ENCODE peak calls at places on chromosomes 12 and 14, in four cellular contexts. H is HCT116, A is GM23338, V is left lung. G is an unnamed sample.

GRCh38 chr12:129911437-129912049 is 7.7 kb upstream of the TMEM132D start:
- DNase-seq in H (no peak), A (peak; percentile 69), V (no peak), G (peak; percentile 48)

GRCh38 chr14:104384776-104385071 is 194.8 kb upstream of the C14orf180 start:
- DNase-seq in H (no peak), A (no peak), V (no peak), G (no peak)

GRCh38 chr14:54136894-54137665 is 180.5 kb upstream of the BMP4 start:
- DNase-seq in H (no peak), A (no peak), V (no peak), G (no peak)

GRCh38 chr14:22221508-22221907 is 367.5 kb downstream of the DAD1 start:
- DNase-seq in H (peak; percentile 12), A (peak; percentile 61), V (no peak), G (peak; percentile 41)

GRCh38 chr12:110244829-110245228 is 36.2 kb upstream of the ATP2A2 start:
- DNase-seq in H (no peak), A (peak; percentile 87), V (no peak), G (no peak)

GRCh38 chr12:13950502-13950901 is 30.9 kb downstream of the GRIN2B start:
- DNase-seq in H (peak; percentile 7), A (peak; percentile 67), V (no peak), G (no peak)

GRCh38 chr14:76752744-76753143 is 8.5 kb upstream of the VASH1 start:
- DNase-seq in H (no peak), A (no peak), V (no peak), G (no peak)

GRCh38 chr14:36070056-36071043 is 106.2 kb downstream of the PTCSC3 start:
- DNase-seq in H (peak; percentile 55), A (peak; percentile 86), V (peak; percentile 66), G (peak; percentile 57)

GRCh38 chr14:66495214-66496098 is 9.3 kb downstream of the CCDC196 start:
- DNase-seq in H (peak; percentile 39), A (peak; percentile 69), V (no peak), G (peak; percentile 46)

GRCh38 chr14:72906879-72907278 is 13.0 kb upstream of the DPF3 start:
- DNase-seq in H (no peak), A (no peak), V (no peak), G (no peak)

GRCh38 chr12:92134638-92135274 is 10.9 kb downstream of the BTG1 start:
- DNase-seq in H (no peak), A (no peak), V (no peak), G (peak; percentile 65)

GRCh38 chr14:87133073-87133815 is 859.7 kb downstream of the GALC start:
- DNase-seq in H (no peak), A (no peak), V (no peak), G (peak; percentile 88)

GRCh38 chr14:105249175-105250007 is 1.1 kb downstream of the BTBD6 start:
- DNase-seq in H (no peak), A (peak; percentile 52), V (peak; percentile 43), G (no peak)

GRCh38 chr14:100554082-100554677 is 33.0 kb downstream of the BEGAIN start:
- DNase-seq in H (no peak), A (no peak), V (no peak), G (peak; percentile 65)

GRCh38 chr14:39440975-39441374 is 8.7 kb upstream of the FBXO33 start:
- DNase-seq in H (no peak), A (no peak), V (no peak), G (no peak)

GRCh38 chr12:8629486-8630033 is 16.9 kb upstream of the AICDA start:
- DNase-seq in H (no peak), A (no peak), V (no peak), G (no peak)

GRCh38 chr14:31388687-31389413 is 31.5 kb downstream of the HEATR5A start:
- DNase-seq in H (no peak), A (no peak), V (no peak), G (no peak)

GRCh38 chr14:38171197-38171596 is 36.5 kb upstream of the SSTR1 start:
- DNase-seq in H (no peak), A (no peak), V (peak; percentile 37), G (peak; percentile 6)

GRCh38 chr14:74501135-74501614 is 7.6 kb downstream of the ISCA2 start:
- DNase-seq in H (no peak), A (peak; percentile 93), V (peak; percentile 67), G (no peak)

GRCh38 chr14:94062344-94062904 is 18.6 kb downstream of the DDX24 start:
- DNase-seq in H (no peak), A (no peak), V (no peak), G (peak; percentile 80)

DNA sequence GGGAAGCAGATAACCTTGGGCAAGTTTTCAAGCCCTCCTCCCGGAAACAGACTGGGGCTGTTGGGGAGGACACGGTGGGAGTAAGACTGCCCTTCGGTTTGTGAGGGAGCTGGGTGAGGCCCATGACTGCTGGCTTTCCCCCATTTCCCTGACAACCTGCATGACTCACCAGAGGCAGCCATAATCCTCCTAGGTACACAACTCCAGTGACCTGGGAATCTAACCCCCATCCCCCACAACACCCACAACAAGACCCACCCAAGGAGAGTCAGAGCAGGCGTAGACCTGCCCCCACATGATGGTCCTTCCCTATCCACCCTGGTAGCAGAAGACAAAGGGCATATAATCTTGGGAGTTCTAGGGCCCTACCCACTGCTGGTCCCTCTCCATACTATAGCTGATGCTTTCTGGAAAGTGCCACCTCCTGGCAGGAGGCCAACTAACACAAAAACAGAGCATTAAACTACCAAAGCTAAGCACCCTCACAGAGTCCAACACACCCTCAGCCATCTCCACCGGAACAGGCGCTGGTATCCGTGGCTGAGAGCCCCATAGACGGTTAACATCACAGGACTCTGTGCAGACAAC is 14.8 kb downstream of the DDX24 start:
- DNase-seq in H (no peak), A (peak; percentile 27), V (no peak), G (peak; percentile 20)
- H3K27ac ChIP-seq in H (no peak overlapping the region), A (no peak overlapping the region), V (no peak overlapping the region), G (peak overlapping the region; percentile 87)

GRCh38 chr12:56188786-56189335 is 422 bp downstream of the SMARCC2 start:
- DNase-seq in H (no peak), A (peak; percentile 79), V (no peak), G (no peak)

GRCh38 chr12:56192582-56192981 is 3.3 kb upstream of the SMARCC2 start:
- DNase-seq in H (no peak), A (no peak), V (no peak), G (no peak)

GRCh38 chr12:56189918-56190694 is 823 bp upstream of the SMARCC2 start:
- DNase-seq in H (peak; percentile 90), A (peak; percentile 92), V (peak; percentile 80), G (peak; percentile 71)

GRCh38 chr12:56189336-56189917 is at the start of gene SMARCC2:
- DNase-seq in H (peak; percentile 75), A (peak; percentile 93), V (peak; percentile 89), G (peak; percentile 91)

DNA sequence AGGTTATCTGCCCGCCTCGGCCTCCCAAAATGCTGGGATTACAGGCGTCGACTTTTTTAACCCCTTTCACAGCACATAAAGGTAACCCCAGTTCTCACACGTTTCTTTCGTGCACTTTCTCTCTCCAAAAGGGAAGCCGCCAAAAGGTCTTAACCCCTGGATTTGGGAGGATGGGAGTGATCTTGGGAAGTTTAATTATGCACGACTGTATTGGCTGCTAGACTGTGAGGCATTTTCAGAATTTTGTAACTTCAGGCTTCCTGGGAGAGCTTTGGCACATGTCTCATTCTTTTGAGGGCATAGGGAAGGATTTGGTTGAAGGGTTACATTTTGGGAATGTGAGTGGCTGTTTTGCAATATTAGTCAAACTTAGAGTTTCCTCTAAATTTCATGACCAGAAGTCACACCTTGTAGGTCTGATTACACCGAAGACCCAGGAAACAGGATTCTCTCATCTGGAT is 1.4 kb upstream of the SMARCC2 start:
- DNase-seq in H (no peak), A (peak; percentile 48), V (no peak), G (no peak)
- H3K27ac ChIP-seq in H (peak overlapping the region; percentile 84), A (peak overlapping the region; percentile 33), V (peak overlapping the region; percentile 88), G (peak overlapping the region; percentile 96)

GRCh38 chr12:63904653-63905052 is 60.2 kb downstream of the SRGAP1 start:
- DNase-seq in H (no peak), A (no peak), V (no peak), G (no peak)

GRCh38 chr12:63907561-63907960 is 63.1 kb downstream of the SRGAP1 start:
- DNase-seq in H (no peak), A (no peak), V (no peak), G (no peak)

GRCh38 chr12:63906876-63907275 is 62.4 kb downstream of the SRGAP1 start:
- DNase-seq in H (no peak), A (no peak), V (no peak), G (no peak)

GRCh38 chr12:63909746-63910145 is 65.2 kb downstream of the SRGAP1 start:
- DNase-seq in H (no peak), A (no peak), V (no peak), G (no peak)

DNA sequence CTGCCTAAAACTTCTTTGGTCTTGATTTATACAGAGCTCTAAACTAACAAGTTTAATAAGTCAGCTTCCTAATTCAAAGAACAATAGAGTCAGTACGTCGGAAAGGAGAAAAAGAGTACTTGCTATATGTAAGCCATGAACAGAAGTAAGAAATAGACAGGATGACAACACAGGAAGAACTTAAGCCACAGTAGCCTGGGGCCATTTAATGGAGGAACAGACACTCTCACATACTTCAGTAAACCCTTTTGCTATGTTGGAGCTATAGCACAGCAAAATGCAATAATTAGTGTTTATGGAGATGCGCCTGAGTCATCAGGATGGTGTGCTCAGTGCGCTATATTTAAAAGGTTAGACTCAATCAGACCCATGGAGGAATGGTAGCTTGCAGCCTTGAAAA is 61.0 kb downstream of the SRGAP1 start:
- DNase-seq in H (no peak), A (no peak), V (no peak), G (no peak)
- H3K27ac ChIP-seq in H (no peak overlapping the region), A (no peak overlapping the region), V (no peak overlapping the region), G (no peak overlapping the region)

GRCh38 chr12:26636710-26637328 is 196.2 kb downstream of the ITPR2 start:
- DNase-seq in H (no peak), A (no peak), V (peak; percentile 37), G (peak; percentile 37)
- H3K27ac ChIP-seq in H (no peak overlapping the region), A (no peak overlapping the region), V (no peak overlapping the region), G (no peak overlapping the region)

GRCh38 chr14:91351508-91351853 is 66.1 kb downstream of the CCDC88C start:
- DNase-seq in H (no peak), A (no peak), V (no peak), G (no peak)
- H3K27ac ChIP-seq in H (no peak overlapping the region), A (peak overlapping the region; percentile 23), V (peak overlapping the region; percentile 61), G (peak overlapping the region; percentile 73)

DNA sequence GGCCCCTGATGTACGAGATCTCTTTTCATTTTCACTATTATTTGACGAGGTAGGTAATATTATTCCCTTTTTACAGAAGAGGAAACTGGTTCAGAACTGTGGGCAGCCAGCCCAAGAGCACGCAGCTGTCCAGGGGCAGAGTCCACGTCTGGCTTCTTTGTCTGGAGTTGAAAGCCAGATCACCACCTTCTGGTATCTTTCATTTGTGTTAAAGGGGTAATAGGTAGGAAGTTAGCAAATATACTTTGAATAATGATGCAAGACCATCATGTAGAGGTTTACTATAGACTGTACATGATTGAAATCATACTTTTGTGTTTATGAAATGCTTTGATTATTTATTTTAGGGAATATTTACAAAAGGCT is 144.1 kb upstream of the AMIGO2 start:
- DNase-seq in H (no peak), A (no peak), V (no peak), G (no peak)
- H3K27ac ChIP-seq in H (no peak overlapping the region), A (peak overlapping the region; percentile 96), V (peak overlapping the region; percentile 53), G (peak overlapping the region; percentile 30)

GRCh38 chr12:58528266-58528665 is 392.0 kb downstream of the LRIG3 start:
- DNase-seq in H (no peak), A (no peak), V (no peak), G (no peak)
- H3K27ac ChIP-seq in H (no peak overlapping the region), A (no peak overlapping the region), V (no peak overlapping the region), G (no peak overlapping the region)